ENCODE peak calls at places on chromosomes 3 and 15, in six cellular contexts. U, C, Q, V, F and X are unnamed samples.

GRCh38 chr3:10933470-10933957 is 59.0 kb upstream of the SLC6A1 start:
- DNase-seq in U (no peak), C (no peak), Q (no peak), V (no peak), F (no peak), X (no peak)

GRCh38 chr3:15064299-15064834 is 748 bp downstream of the MRPS25 start:
- DNase-seq in U (peak; percentile 35), C (peak; percentile 93), Q (no peak), V (no peak), F (no peak), X (no peak)

GRCh38 chr15:98953000-98953776 is 54.4 kb downstream of the PGPEP1L start:
- DNase-seq in U (peak; percentile 40), C (no peak), Q (no peak), V (no peak), F (no peak), X (no peak)

GRCh38 chr3:156729460-156730179 is 55.2 kb downstream of the TIPARP start:
- DNase-seq in U (no peak), C (no peak), Q (no peak), V (no peak), F (no peak), X (no peak)

GRCh38 chr3:74559301-74559700 is 55.2 kb downstream of the CNTN3 start:
- DNase-seq in U (no peak), C (no peak), Q (no peak), V (no peak), F (peak; percentile 34), X (no peak)

GRCh38 chr3:111963424-111963823 is 15.4 kb upstream of the ABHD10 start:
- DNase-seq in U (no peak), C (peak; percentile 35), Q (no peak), V (no peak), F (no peak), X (no peak)

GRCh38 chr3:158160958-158161357 is 51.1 kb downstream of the RSRC1 start:
- DNase-seq in U (no peak), C (peak; percentile 13), Q (no peak), V (no peak), F (no peak), X (no peak)

GRCh38 chr15:62809106-62809967 is 233.2 kb upstream of the TPM1 start:
- DNase-seq in U (no peak), C (no peak), Q (no peak), V (no peak), F (no peak), X (no peak)

GRCh38 chr15:66038387-66039116 is 169.3 kb downstream of the RAB11A start:
- DNase-seq in U (no peak), C (no peak), Q (no peak), V (no peak), F (no peak), X (no peak)

GRCh38 chr3:40753371-40753770 is 228.6 kb downstream of the ZNF621 start:
- DNase-seq in U (no peak), C (peak; percentile 21), Q (no peak), V (no peak), F (no peak), X (no peak)

GRCh38 chr3:127624074-127624473 is 4.9 kb upstream of the PODXL2 start:
- DNase-seq in U (no peak), C (no peak), Q (no peak), V (no peak), F (no peak), X (no peak)

GRCh38 chr3:52636673-52637072 is 49.0 kb downstream of the PBRM1 start:
- DNase-seq in U (no peak), C (no peak), Q (peak; percentile 27), V (no peak), F (no peak), X (no peak)

GRCh38 chr3:17945018-17945798 is 202.8 kb upstream of the TBC1D5 start:
- DNase-seq in U (no peak), C (no peak), Q (no peak), V (no peak), F (no peak), X (no peak)

GRCh38 chr15:86650084-86650483 is 570.4 kb downstream of the AGBL1 start:
- DNase-seq in U (peak; percentile 12), C (no peak), Q (no peak), V (no peak), F (no peak), X (no peak)

GRCh38 chr3:65953881-65954733 is 84.6 kb downstream of the MAGI1 start:
- DNase-seq in U (peak; percentile 49), C (peak; percentile 35), Q (peak; percentile 59), V (no peak), F (peak; percentile 91), X (peak; percentile 42)

GRCh38 chr3:170419301-170420087 is 826 bp downstream of the CLDN11 start:
- DNase-seq in U (peak; percentile 16), C (peak; percentile 81), Q (no peak), V (no peak), F (no peak), X (peak; percentile 19)

GRCh38 chr15:90305932-90306331 is 40.5 kb downstream of the NGRN start:
- DNase-seq in U (no peak), C (no peak), Q (no peak), V (no peak), F (no peak), X (no peak)

GRCh38 chr3:102182162-102182561 is 252.7 kb upstream of the ZPLD1 start:
- DNase-seq in U (no peak), C (no peak), Q (no peak), V (no peak), F (peak; percentile 34), X (no peak)

GRCh38 chr15:41104234-41104633 is 11.8 kb downstream of the INO80 start:
- DNase-seq in U (no peak), C (peak; percentile 84), Q (no peak), V (no peak), F (no peak), X (no peak)

GRCh38 chr3:119898478-119899177 is 116.7 kb downstream of the NR1I2 start:
- DNase-seq in U (no peak), C (no peak), Q (no peak), V (no peak), F (no peak), X (no peak)

GRCh38 chr3:65664436-65664835 is 374.3 kb downstream of the MAGI1 start:
- DNase-seq in U (no peak), C (no peak), Q (no peak), V (no peak), F (no peak), X (no peak)

GRCh38 chr3:134797080-134797801 is 2.2 kb downstream of the EPHB1 start:
- DNase-seq in U (no peak), C (no peak), Q (no peak), V (no peak), F (no peak), X (no peak)

GRCh38 chr3:42906085-42906904 is at the start of gene ZNF662:
- DNase-seq in U (peak; percentile 60), C (peak; percentile 92), Q (peak; percentile 35), V (no peak), F (peak; percentile 36), X (peak; percentile 57)

GRCh38 chr3:138426211-138426610 is 8.2 kb upstream of the ESYT3 start:
- DNase-seq in U (no peak), C (peak; percentile 80), Q (peak; percentile 6), V (no peak), F (no peak), X (no peak)
- TF ChIP-seq CTCF in U (peak; percentile 56), C (peak; percentile 63), Q (no peak), V (peak; percentile 32), F (no peak), X (peak; percentile 59)

GRCh38 chr15:58549780-58550064 is 117.9 kb downstream of the LIPC start:
- DNase-seq in U (no peak), C (no peak), Q (no peak), V (no peak), F (peak; percentile 7), X (no peak)

GRCh38 chr15:58548308-58549012 is 116.7 kb downstream of the LIPC start:
- DNase-seq in U (no peak), C (no peak), Q (no peak), V (no peak), F (peak; percentile 11), X (no peak)

GRCh38 chr15:58547628-58548307 is 116.0 kb downstream of the LIPC start:
- DNase-seq in U (no peak), C (no peak), Q (no peak), V (no peak), F (no peak), X (no peak)

GRCh38 chr15:58551084-58551763 is 119.4 kb downstream of the LIPC start:
- DNase-seq in U (no peak), C (no peak), Q (no peak), V (no peak), F (peak; percentile 14), X (no peak)

GRCh38 chr15:58549013-58549779 is 117.4 kb downstream of the LIPC start:
- DNase-seq in U (no peak), C (no peak), Q (no peak), V (no peak), F (peak; percentile 20), X (no peak)
- H3K4me1 ChIP-seq in U (peaks cover 10% of the 10 kb centered on the region), C (peaks cover 37% of the 10 kb centered on the region), Q (peaks cover 9% of the 10 kb centered on the region), V (peaks cover 12% of the 10 kb centered on the region), F (no peaks in the 10 kb centered on the region), X (peaks cover 18% of the 10 kb centered on the region)

GRCh38 chr3:177687291-177687690 is 490.0 kb upstream of the TBL1XR1 start:
- DNase-seq in U (no peak), C (no peak), Q (no peak), V (no peak), F (no peak), X (no peak)

GRCh38 chr3:177693596-177693995 is 496.3 kb upstream of the TBL1XR1 start:
- DNase-seq in U (no peak), C (no peak), Q (no peak), V (no peak), F (no peak), X (no peak)

GRCh38 chr3:177686671-177687070 is 489.4 kb upstream of the TBL1XR1 start:
- DNase-seq in U (no peak), C (no peak), Q (no peak), V (no peak), F (no peak), X (no peak)

GRCh38 chr3:177692304-177692703 is 495.0 kb upstream of the TBL1XR1 start:
- DNase-seq in U (no peak), C (no peak), Q (no peak), V (no peak), F (no peak), X (no peak)

DNA sequence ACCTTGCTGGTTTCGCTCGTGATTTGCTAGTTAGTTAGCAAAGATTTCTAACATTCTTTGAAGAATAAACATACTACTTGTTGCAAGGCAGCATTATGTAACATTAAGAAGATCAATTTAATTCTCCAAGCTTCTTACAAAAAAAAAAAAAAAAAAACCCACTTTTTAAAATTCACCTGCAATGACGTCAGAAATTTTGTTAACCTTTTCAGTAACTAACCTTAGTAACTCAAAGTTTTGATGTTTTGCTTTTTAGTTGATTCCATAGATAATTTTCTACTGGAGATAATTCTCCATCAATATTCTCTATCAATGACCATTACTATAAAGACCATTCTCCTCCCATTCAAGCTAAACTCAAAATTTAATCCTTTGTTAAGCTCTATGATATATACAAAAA is 491.8 kb upstream of the TBL1XR1 start:
- DNase-seq in U (no peak), C (no peak), Q (no peak), V (no peak), F (no peak), X (no peak)
- H3K27ac ChIP-seq in U (no peak overlapping the region), C (no peak overlapping the region), Q (no peak overlapping the region), V (no peak overlapping the region), F (no peak overlapping the region), X (no peak overlapping the region)

GRCh38 chr15:94164202-94164807 is 67.1 kb upstream of the MCTP2 start:
- DNase-seq in U (peak; percentile 28), C (no peak), Q (peak; percentile 49), V (no peak), F (peak; percentile 63), X (no peak)

GRCh38 chr15:94162946-94163345 is 68.4 kb upstream of the MCTP2 start:
- DNase-seq in U (no peak), C (no peak), Q (no peak), V (no peak), F (no peak), X (no peak)

GRCh38 chr15:94168250-94168649 is 63.1 kb upstream of the MCTP2 start:
- DNase-seq in U (no peak), C (no peak), Q (no peak), V (no peak), F (no peak), X (no peak)
- TF ChIP-seq CTCF in U (no peak), C (no peak), Q (no peak), V (no peak), F (no peak), X (no peak)